ENCODE peak calls at places on chromosomes 16 and 17, in four cellular contexts. One of them, this sample, is unnamed.

GRCh38 chr17:17506893-17507464 is 10.8 kb upstream of the RASD1 start:
- DNase-seq in H1: no peak
- DNase-seq in GM12878: no peak
- DNase-seq in HepG2: no peak
- DNase-seq in this sample: no peak

GRCh38 chr17:6591599-6592158 is 35.3 kb upstream of the PITPNM3 start:
- DNase-seq in H1: no peak
- DNase-seq in GM12878: no peak
- DNase-seq in HepG2: peak; percentile 22
- DNase-seq in this sample: no peak

GRCh38 chr17:61591930-61592329 is 911 bp upstream of the NACA2 start:
- DNase-seq in H1: no peak
- DNase-seq in GM12878: no peak
- DNase-seq in HepG2: no peak
- DNase-seq in this sample: no peak

GRCh38 chr17:76268015-76268749 is 3.0 kb downstream of the UBALD2 start:
- DNase-seq in H1: no peak
- DNase-seq in GM12878: peak; percentile 76
- DNase-seq in HepG2: no peak
- DNase-seq in this sample: no peak

GRCh38 chr17:68456529-68457167 is 648 bp downstream of the WIPI1 start:
- DNase-seq in H1: peak; percentile 58
- DNase-seq in GM12878: no peak
- DNase-seq in HepG2: peak; percentile 92
- DNase-seq in this sample: peak; percentile 47

GRCh38 chr17:16100737-16101400 is 101.2 kb downstream of the TTC19 start:
- DNase-seq in H1: no peak
- DNase-seq in GM12878: no peak
- DNase-seq in HepG2: no peak
- DNase-seq in this sample: no peak

GRCh38 chr17:49224198-49224996 is 6.2 kb downstream of the PHOSPHO1 start:
- DNase-seq in H1: no peak
- DNase-seq in GM12878: no peak
- DNase-seq in HepG2: no peak
- DNase-seq in this sample: no peak

GRCh38 chr16:67199011-67199807 is at the start of gene ELMO3:
- DNase-seq in H1: no peak
- DNase-seq in GM12878: no peak
- DNase-seq in HepG2: no peak
- DNase-seq in this sample: no peak

GRCh38 chr16:89104930-89105571 is 11.4 kb downstream of the ACSF3 start:
- DNase-seq in H1: no peak
- DNase-seq in GM12878: no peak
- DNase-seq in HepG2: no peak
- DNase-seq in this sample: no peak

GRCh38 chr16:89106533-89107208 is 13.0 kb downstream of the ACSF3 start:
- DNase-seq in H1: no peak
- DNase-seq in GM12878: no peak
- DNase-seq in HepG2: no peak
- DNase-seq in this sample: no peak

GRCh38 chr16:89105599-89106151 is 12.0 kb downstream of the ACSF3 start:
- DNase-seq in H1: no peak
- DNase-seq in GM12878: no peak
- DNase-seq in HepG2: no peak
- DNase-seq in this sample: no peak

GRCh38 chr16:89108412-89108811 is 14.8 kb downstream of the ACSF3 start:
- DNase-seq in H1: no peak
- DNase-seq in GM12878: no peak
- DNase-seq in HepG2: no peak
- DNase-seq in this sample: no peak

DNA sequence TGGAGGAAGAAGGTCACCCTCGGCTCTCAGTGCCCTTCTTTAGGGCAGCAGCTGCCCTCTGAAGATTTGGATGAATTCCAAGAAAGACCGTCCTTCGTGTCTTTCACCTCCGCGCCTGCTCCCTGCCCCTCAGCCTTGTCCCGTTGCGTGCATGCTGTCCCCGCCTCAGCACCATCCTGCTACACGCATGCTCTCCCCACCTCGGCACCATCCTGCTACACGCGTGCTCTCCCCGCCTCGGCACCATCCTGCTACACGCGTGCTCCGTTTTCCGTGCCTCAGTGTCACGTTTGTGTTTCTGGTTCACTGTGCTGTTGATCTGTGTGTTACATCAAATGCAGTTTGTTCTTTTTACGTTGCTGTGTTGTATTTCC is 13.5 kb downstream of the ACSF3 start:
- DNase-seq in H1: no peak
- DNase-seq in GM12878: no peak
- DNase-seq in HepG2: no peak
- DNase-seq in this sample: no peak
- TF ChIP-seq SUZ12 in H1: no peak
- TF ChIP-seq SUZ12 in GM12878: no peak
- TF ChIP-seq SUZ12 in HepG2: no peak
- TF ChIP-seq SUZ12 in this sample: no peak

DNA sequence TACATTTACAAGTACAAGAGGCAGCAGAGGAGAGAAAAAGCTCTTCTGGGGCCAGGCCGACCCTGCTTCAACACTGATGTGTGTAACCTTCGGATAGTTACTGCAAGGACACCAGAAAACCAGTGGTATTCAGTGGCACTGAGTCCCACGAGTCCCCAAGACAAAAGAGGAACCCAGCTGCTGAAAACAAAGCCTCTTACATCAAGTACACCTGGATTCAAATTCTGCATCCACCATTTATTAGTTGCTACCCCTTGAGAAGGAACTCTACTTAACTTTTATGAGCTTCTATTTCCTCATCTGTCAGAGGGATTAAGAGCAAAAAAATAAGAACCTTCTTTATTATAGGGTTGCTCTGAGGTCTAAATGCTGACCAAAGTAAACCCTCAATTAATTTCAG is 2.6 kb downstream of the EARS2 start:
- DNase-seq in H1: no peak
- DNase-seq in GM12878: no peak
- DNase-seq in HepG2: no peak
- DNase-seq in this sample: no peak
- H3K9me3 ChIP-seq in H1: no peaks in the 10 kb centered on the region
- H3K9me3 ChIP-seq in GM12878: no peaks in the 10 kb centered on the region
- H3K9me3 ChIP-seq in HepG2: no peaks in the 10 kb centered on the region
- H3K9me3 ChIP-seq in this sample: no peaks in the 10 kb centered on the region

DNA sequence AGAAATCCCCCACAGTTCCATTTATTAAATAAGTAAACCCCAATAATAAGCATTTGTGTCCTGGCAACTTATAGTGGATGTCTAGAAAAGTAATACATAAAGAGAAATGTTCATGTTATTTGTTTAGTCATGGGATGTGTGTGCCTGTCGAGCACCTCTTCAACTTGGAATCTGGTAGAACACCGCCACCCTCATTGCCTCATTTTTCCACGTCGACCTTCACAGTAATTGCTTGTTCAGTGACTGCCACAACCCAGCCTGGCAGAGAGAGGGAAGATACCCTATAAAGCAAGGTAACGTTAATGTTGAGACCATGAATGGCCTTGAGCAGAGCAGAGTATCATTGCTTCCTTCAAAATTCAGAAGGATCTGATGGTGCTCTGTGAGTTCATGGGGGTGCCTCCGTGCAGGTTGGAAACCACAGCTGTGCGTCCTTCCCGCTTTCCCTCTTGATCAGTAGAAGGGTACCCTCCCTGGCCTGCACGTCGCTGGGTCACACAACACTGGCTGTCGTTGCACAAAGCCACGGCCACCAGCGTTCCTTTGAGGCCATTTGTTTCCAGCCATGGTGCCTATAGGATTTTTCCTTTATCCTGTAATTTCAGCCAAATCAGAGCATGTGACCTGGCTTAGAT is 3.7 kb upstream of the DNASE1 start:
- DNase-seq in H1: no peak
- DNase-seq in GM12878: no peak
- DNase-seq in HepG2: no peak
- DNase-seq in this sample: no peak
- TF ChIP-seq SUZ12 in H1: no peak
- TF ChIP-seq SUZ12 in GM12878: no peak
- TF ChIP-seq SUZ12 in HepG2: no peak
- TF ChIP-seq SUZ12 in this sample: no peak

DNA sequence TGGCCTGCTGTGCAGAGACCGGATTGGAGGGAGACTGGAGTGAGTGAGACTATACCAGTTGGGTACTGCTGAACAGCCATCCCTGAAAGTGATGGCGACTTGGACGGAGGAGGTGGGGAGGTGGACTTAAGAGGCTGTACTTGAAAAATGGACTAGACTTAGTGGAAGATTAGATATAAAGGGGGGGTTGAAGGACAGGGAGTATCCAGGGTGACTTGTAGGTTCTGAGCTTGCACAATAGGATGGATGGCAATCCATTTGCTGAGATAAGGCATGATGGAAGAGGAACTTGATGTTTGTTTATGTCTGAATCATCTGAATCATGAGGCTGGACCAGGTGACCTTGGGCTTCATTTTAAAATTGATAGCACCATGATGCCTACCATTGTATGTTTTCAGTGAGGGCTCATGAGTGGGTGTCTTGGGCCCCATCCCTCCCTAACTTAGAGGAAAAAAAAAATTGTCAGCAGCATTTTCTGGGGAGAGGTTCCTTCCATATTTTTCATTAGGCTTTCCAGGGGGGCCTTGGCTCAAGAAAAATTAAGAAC is 41.2 kb downstream of the PRKCA start:
- DNase-seq in H1: no peak
- DNase-seq in GM12878: no peak
- DNase-seq in HepG2: peak; percentile 84
- DNase-seq in this sample: no peak
- H3K9me3 ChIP-seq in H1: no peaks in the 10 kb centered on the region
- H3K9me3 ChIP-seq in GM12878: no peaks in the 10 kb centered on the region
- H3K9me3 ChIP-seq in HepG2: no peaks in the 10 kb centered on the region
- H3K9me3 ChIP-seq in this sample: no peaks in the 10 kb centered on the region

GRCh38 chr17:38851434-38851833 is 2.1 kb downstream of the RPL23 start:
- DNase-seq in H1: no peak
- DNase-seq in GM12878: no peak
- DNase-seq in HepG2: no peak
- DNase-seq in this sample: no peak

GRCh38 chr17:38850374-38850773 is 3.1 kb downstream of the RPL23 start:
- DNase-seq in H1: no peak
- DNase-seq in GM12878: no peak
- DNase-seq in HepG2: no peak
- DNase-seq in this sample: no peak

GRCh38 chr17:38848939-38849563 is 4.5 kb downstream of the RPL23 start:
- DNase-seq in H1: no peak
- DNase-seq in GM12878: no peak
- DNase-seq in HepG2: no peak
- DNase-seq in this sample: no peak

GRCh38 chr17:38844261-38844757 is 9.2 kb downstream of the RPL23 start:
- DNase-seq in H1: no peak
- DNase-seq in GM12878: no peak
- DNase-seq in HepG2: peak; percentile 51
- DNase-seq in this sample: no peak

DNA sequence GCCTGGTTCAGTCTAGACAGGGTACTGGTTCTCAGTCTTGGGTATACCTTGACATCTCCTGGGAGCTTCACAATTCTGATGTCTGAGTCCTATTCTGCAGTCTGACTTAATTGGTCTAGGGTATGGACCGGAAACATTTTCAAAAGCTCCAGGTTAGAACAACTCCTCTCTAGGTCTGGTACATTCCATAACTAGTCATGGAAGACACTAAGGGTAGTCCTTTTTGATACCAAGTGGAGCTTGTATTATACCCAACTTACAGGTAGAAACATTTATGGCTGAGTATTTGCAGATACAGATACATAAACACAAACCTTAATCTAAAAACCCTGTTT is 5.0 kb downstream of the RPL23 start:
- DNase-seq in H1: no peak
- DNase-seq in GM12878: no peak
- DNase-seq in HepG2: no peak
- DNase-seq in this sample: no peak
- TF ChIP-seq SUZ12 in H1: no peak
- TF ChIP-seq SUZ12 in GM12878: no peak
- TF ChIP-seq SUZ12 in HepG2: no peak
- TF ChIP-seq SUZ12 in this sample: no peak

DNA sequence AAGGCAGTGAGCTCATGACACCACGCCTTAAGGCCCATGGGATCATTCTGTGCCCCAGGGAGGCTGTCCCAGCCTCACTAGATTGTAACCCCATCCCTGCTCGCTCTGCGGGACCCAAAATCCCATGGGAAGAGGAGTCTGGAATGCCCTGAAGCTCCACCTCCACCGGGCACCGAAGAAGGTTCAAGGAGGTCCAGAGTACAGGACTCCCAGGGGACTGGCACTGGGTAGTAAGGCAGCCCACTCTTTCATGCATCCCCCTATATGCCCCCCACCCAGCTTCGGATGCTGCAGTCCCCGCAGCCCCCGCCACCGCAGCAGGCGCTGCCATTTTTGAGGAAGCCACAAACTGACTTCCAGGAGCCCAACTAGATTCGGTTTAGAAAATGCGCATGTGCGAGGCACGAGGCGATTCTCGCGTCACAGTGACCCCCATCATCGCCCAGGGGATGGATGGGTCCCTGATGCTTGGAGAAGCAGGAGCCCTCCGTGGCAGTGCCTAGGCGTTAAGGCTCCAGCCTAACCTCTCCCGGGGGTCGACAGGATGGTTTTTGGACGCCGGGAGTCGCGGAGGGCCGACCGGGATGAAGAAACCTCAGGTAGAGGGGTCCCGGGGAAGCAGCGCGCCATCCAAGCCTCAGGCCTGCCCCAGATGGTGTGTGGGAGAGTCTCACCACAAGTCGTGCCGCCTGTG is 1681.0 kb downstream of the TP53TG3F start:
- DNase-seq in H1: no peak
- DNase-seq in GM12878: no peak
- DNase-seq in HepG2: no peak
- DNase-seq in this sample: no peak
- H3K9me3 ChIP-seq in H1: peaks cover 51% of the 10 kb centered on the region
- H3K9me3 ChIP-seq in GM12878: no peaks in the 10 kb centered on the region
- H3K9me3 ChIP-seq in HepG2: peaks cover 87% of the 10 kb centered on the region
- H3K9me3 ChIP-seq in this sample: no peaks in the 10 kb centered on the region

GRCh38 chr17:32383926-32384434 is 34.0 kb downstream of the ZNF207 start:
- DNase-seq in H1: no peak
- DNase-seq in GM12878: no peak
- DNase-seq in HepG2: no peak
- DNase-seq in this sample: no peak

GRCh38 chr17:32385121-32385520 is 35.2 kb downstream of the ZNF207 start:
- DNase-seq in H1: no peak
- DNase-seq in GM12878: no peak
- DNase-seq in HepG2: no peak
- DNase-seq in this sample: no peak

GRCh38 chr17:32386844-32387243 is 36.9 kb downstream of the ZNF207 start:
- DNase-seq in H1: no peak
- DNase-seq in GM12878: no peak
- DNase-seq in HepG2: no peak
- DNase-seq in this sample: no peak

GRCh38 chr17:32385971-32386370 is 36.0 kb downstream of the ZNF207 start:
- DNase-seq in H1: no peak
- DNase-seq in GM12878: no peak
- DNase-seq in HepG2: no peak
- DNase-seq in this sample: no peak

GRCh38 chr17:32388613-32389459 is 38.9 kb downstream of the ZNF207 start:
- DNase-seq in H1: no peak
- DNase-seq in GM12878: no peak
- DNase-seq in HepG2: peak; percentile 20
- DNase-seq in this sample: no peak
- TF ChIP-seq SUZ12 in H1: no peak
- TF ChIP-seq SUZ12 in GM12878: no peak
- TF ChIP-seq SUZ12 in HepG2: no peak
- TF ChIP-seq SUZ12 in this sample: no peak